ENCODE peak calls at places on chromosomes 11 and 22, in eight cellular contexts. L is IMR-90, G is adipocyte, I is mammary epithelial cell, P is small intestine, B is thoracic aorta, U is kidney, Y is lung. R is an unnamed sample. For H3K9me3, the result is how much of the 10 kb centered on the place peaks cover.

GRCh38 chr22:38777087-38777671 is 16.8 kb downstream of the DNAL4 start:
- DNase-seq in U (no peak), I (no peak), B (no peak), Y (no peak), L (no peak), G (no peak), P (no peak), R (no peak)

GRCh38 chr11:110710520-110711381 is 1.5 kb downstream of the ARHGAP20 start:
- DNase-seq in I (no peak), L (peak), G (peak), Y (peak), B (no peak), U (peak), P (no peak), R (no peak)

GRCh38 chr22:31349960-31350359 is 3.8 kb upstream of the PATZ1 start:
- DNase-seq in U (no peak), L (no peak), Y (no peak), G (no peak), B (no peak), I (no peak), P (no peak), R (no peak)

GRCh38 chr11:114392735-114393667 is 7.3 kb downstream of the C11orf71 start:
- DNase-seq in G (no peak), U (no peak), P (peak), Y (no peak), I (no peak), L (no peak), B (no peak), R (no peak)

GRCh38 chr11:128520886-128521696 is 66.3 kb downstream of the ETS1 start:
- DNase-seq in U (peak), G (peak), P (no peak), B (no peak), Y (no peak), I (no peak), L (no peak), R (no peak)

GRCh38 chr11:108966978-108967377 is 302.1 kb downstream of the DDX10 start:
- DNase-seq in P (no peak), U (no peak), L (no peak), B (no peak), G (no peak), I (no peak), Y (no peak), R (no peak)

GRCh38 chr11:102882389-102883024 is 7.7 kb upstream of the MMP12 start:
- DNase-seq in L (peak), Y (no peak), U (no peak), B (no peak), P (peak), I (peak), G (peak), R (no peak)

GRCh38 chr11:71563401-71563800 is 2.0 kb upstream of the KRTAP5-10 start:
- DNase-seq in I (peak), P (peak), U (no peak), L (peak), G (peak), B (no peak), Y (no peak), R (no peak)

GRCh38 chr11:12598330-12599256 is 75.6 kb upstream of the TEAD1 start:
- DNase-seq in B (no peak), P (no peak), U (no peak), G (no peak), I (peak), L (peak), Y (no peak), R (no peak)

GRCh38 chr22:38097557-38098409 is 12.7 kb downstream of the BAIAP2L2 start:
- DNase-seq in B (no peak), P (no peak), U (peak), G (no peak), I (no peak), L (peak), Y (no peak), R (no peak)

GRCh38 chr11:18493310-18493709 is 33.4 kb downstream of the TSG101 start:
- DNase-seq in Y (no peak), B (no peak), P (peak), U (no peak), I (no peak), G (no peak), L (no peak), R (no peak)

GRCh38 chr11:14423633-14424032 is 64.7 kb upstream of the RRAS2 start:
- DNase-seq in L (peak), P (no peak), I (no peak), U (no peak), Y (no peak), G (peak), B (no peak), R (no peak)

GRCh38 chr22:20084547-20085413 is 4.7 kb downstream of the DGCR8 start:
- DNase-seq in P (peak), L (no peak), G (peak), U (peak), B (no peak), I (no peak), Y (no peak), R (no peak)

GRCh38 chr22:21450858-21451331 is 16.3 kb upstream of the TMEM191C start:
- DNase-seq in I (no peak), L (no peak), B (no peak), P (no peak), Y (no peak), U (peak), G (no peak), R (no peak)

GRCh38 chr22:44859641-44860040 is 107.3 kb downstream of the ARHGAP8 start:
- DNase-seq in L (no peak), B (no peak), G (no peak), Y (no peak), U (peak), I (no peak), P (no peak), R (no peak)

GRCh38 chr11:65315204-65315865 is 669 bp downstream of the CDC42EP2 start:
- DNase-seq in Y (peak), G (peak), B (no peak), L (peak), I (peak), P (peak), U (peak), R (peak)

GRCh38 chr11:124608146-124608545 is 3.1 kb upstream of the PANX3 start:
- DNase-seq in U (no peak), G (no peak), Y (no peak), P (peak), I (no peak), B (no peak), L (no peak), R (no peak)

GRCh38 chr11:69122642-69123431 is 32.9 kb upstream of the SMIM38 start:
- DNase-seq in U (peak), Y (peak), I (peak), P (peak), B (peak), L (peak), G (peak), R (peak)

GRCh38 chr11:69097263-69097662 is 48.5 kb downstream of the TPCN2 start:
- DNase-seq in G (no peak), P (no peak), I (no peak), U (peak), B (no peak), L (no peak), Y (no peak), R (no peak)

GRCh38 chr22:26713823-26714449 is 56.5 kb downstream of the MIAT start:
- DNase-seq in P (no peak), I (no peak), Y (no peak), L (no peak), B (no peak), U (no peak), G (peak), R (no peak)

GRCh38 chr22:37880668-37881440 is 25.2 kb upstream of the MICALL1 start:
- DNase-seq in Y (no peak), U (peak), I (peak), G (peak), B (no peak), L (peak), P (no peak), R (no peak)

GRCh38 chr11:120207517-120207916 is 3.3 kb upstream of the OAF start:
- DNase-seq in P (no peak), U (no peak), L (no peak), Y (no peak), G (no peak), I (no peak), B (no peak), R (no peak)

GRCh38 chr22:25159028-25159427 is 40.6 kb upstream of the CRYBB3 start:
- DNase-seq in L (no peak), P (no peak), I (no peak), U (no peak), G (peak), Y (no peak), B (no peak), R (no peak)

GRCh38 chr11:3989891-3990290 is 104.7 kb upstream of the RRM1 start:
- DNase-seq in Y (no peak), I (no peak), U (no peak), G (no peak), B (no peak), P (peak), L (no peak), R (no peak)

GRCh38 chr11:129698212-129698611 is 117.4 kb upstream of the TMEM45B start:
- DNase-seq in P (no peak), I (no peak), U (no peak), G (no peak), L (no peak), B (no peak), Y (no peak), R (no peak)

DNA sequence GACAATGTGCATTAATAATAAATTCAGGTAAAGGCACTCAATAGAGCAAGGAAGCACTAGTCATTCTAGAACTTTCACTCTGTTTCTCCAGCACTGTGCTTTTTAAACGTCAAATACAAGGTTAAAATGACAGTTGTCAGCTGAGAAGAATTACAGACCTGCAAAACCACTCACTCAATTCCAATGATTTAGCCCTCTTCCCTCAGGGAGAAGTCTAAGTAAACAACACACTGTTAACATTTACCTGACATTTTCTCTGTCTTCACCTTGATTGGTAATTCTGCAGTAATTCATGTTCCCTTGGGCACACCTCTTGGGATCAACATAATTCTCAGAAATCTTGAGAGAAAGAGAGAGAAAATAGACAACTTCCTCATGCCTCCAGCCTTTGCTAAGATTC is 517.0 kb upstream of the FAT3 start:
- DNase-seq in G (no peak), L (no peak), I (no peak), U (no peak), B (no peak), Y (no peak), P (no peak), R (no peak)
- H3K9me3 ChIP-seq in G (under half), L (under half), I (under half), U (under half), B (under half), Y (under half), P (under half), R (under half)

DNA sequence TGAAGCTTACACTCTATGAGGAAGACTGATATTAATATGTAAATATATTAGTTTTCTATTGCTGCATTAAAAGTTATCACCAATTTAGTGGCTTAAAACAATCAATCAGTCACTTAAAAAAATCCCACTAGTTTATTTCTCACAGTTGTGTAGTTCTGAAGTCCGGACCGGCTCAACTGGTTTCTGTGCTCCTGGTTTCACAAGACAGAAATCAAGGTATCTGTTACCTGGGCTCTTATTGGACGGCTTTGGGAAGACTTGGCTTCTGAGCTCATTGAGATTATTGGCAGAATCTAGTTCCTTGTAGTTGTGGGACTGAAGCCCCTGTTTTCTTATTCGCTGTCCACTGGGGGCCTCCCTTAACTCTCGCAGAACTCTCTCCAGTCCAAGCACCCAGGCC is 343.0 kb downstream of the RAB38 start:
- DNase-seq in L (no peak), U (no peak), B (no peak), P (no peak), G (no peak), I (no peak), Y (no peak), R (no peak)
- H3K9me3 ChIP-seq in L (under half), U (under half), B (under half), P (under half), G (under half), I (under half), Y (under half), R (under half)

DNA sequence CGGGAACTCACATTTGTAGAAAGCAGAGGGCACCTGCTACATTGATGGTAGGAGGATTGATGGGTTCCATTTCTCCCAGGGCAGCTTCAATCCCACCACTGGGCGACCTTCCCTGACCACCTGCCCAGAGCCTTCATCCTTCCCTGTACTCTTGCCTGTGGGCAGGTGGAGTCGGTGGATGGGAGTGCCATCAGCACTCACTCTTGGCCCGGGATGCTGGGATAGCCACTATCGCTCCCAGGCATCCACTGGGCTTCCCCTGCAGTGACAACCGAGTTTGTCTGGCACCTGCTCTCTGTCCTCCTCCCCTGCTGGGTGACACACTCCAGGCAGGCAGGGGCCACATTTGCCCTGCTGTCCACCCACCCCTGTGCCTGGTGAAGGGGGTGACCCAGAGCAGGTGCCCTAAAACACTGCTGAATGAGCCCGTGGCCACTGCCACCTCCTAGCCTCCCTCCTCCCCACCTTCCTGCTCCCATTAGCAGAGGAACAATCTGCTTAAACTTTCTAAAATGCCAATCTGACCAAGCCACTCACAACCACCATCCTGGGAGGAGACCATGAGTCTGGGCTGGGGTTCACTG is 604.7 kb downstream of the TBC1D22A start:
- DNase-seq in P (no peak), G (no peak), Y (no peak), B (no peak), I (no peak), U (no peak), L (no peak), R (no peak)
- H3K9me3 ChIP-seq in P (under half), G (under half), Y (under half), B (under half), I (under half), U (under half), L (under half), R (under half)

GRCh38 chr22:49046000-49046545 is 781.6 kb downstream of the BRD1 start:
- DNase-seq in Y (no peak), B (no peak), G (no peak), L (no peak), I (no peak), U (no peak), P (no peak), R (no peak)

GRCh38 chr22:49045276-49045675 is 782.4 kb downstream of the BRD1 start:
- DNase-seq in L (no peak), I (no peak), P (no peak), Y (no peak), B (no peak), U (no peak), G (no peak), R (no peak)

GRCh38 chr22:49048591-49048990 is 779.1 kb downstream of the BRD1 start:
- DNase-seq in G (no peak), L (no peak), I (no peak), Y (no peak), P (no peak), U (no peak), B (no peak), R (no peak)

GRCh38 chr22:49047461-49047860 is 780.2 kb downstream of the BRD1 start:
- DNase-seq in L (peak), G (no peak), U (no peak), Y (no peak), I (no peak), B (no peak), P (no peak), R (no peak)

DNA sequence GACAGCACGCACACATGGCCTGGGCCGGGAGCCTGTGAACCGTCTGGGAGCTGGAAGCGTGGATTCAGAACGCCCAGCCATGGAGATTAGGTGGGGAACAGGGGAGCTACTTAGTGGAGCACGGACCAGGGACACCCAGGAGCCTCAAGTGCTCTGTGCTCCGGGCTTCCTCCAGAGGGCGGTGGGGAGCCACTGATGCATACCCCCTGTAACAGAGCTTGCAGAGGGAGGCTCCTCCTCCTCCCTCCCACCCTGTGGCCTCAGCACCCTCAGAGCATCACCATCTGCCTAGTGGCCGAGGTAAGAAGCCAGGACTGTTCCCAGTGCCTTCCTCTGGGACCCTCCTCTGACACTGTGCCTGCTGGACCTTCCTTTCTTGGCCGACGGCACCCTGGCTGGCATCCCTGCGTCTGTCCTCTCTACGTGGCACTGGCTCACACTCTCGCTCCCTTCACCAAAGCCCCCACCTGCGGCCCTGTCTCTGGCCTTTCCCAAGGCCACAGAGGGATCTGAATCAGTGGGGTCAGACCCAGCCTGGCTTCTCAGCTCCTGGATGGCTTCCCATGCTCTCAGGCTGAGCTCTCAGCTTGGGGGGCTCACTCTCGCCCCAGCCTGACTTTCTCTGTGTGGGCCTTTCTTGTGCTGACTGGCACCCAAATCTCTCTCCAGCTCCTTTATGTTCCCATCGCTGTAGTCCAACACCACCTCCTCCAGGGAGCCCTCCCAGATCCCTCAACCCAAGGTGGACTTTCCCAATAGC is 780.9 kb downstream of the BRD1 start:
- DNase-seq in B (no peak), I (no peak), U (no peak), Y (no peak), G (no peak), L (no peak), P (no peak), R (no peak)
- H3K9me3 ChIP-seq in B (under half), I (half or more), U (under half), Y (under half), G (under half), L (half or more), P (under half), R (under half)

GRCh38 chr11:99198215-99198614 is 177.5 kb downstream of the CNTN5 start:
- DNase-seq in I (no peak), L (no peak), G (no peak), B (no peak), P (peak), U (no peak), Y (no peak), R (no peak)

GRCh38 chr11:99197477-99197876 is 176.7 kb downstream of the CNTN5 start:
- DNase-seq in L (no peak), Y (no peak), P (no peak), B (no peak), I (no peak), G (no peak), U (no peak), R (no peak)

GRCh38 chr11:99200720-99201119 is 180.0 kb downstream of the CNTN5 start:
- DNase-seq in I (no peak), U (no peak), P (no peak), L (no peak), Y (no peak), B (no peak), G (no peak), R (no peak)

GRCh38 chr11:99199336-99199735 is 178.6 kb downstream of the CNTN5 start:
- DNase-seq in P (peak), B (no peak), I (no peak), U (no peak), G (no peak), L (no peak), Y (no peak), R (no peak)
- H3K9me3 ChIP-seq in P (under half), B (under half), I (under half), U (under half), G (under half), L (under half), Y (under half), R (under half)

DNA sequence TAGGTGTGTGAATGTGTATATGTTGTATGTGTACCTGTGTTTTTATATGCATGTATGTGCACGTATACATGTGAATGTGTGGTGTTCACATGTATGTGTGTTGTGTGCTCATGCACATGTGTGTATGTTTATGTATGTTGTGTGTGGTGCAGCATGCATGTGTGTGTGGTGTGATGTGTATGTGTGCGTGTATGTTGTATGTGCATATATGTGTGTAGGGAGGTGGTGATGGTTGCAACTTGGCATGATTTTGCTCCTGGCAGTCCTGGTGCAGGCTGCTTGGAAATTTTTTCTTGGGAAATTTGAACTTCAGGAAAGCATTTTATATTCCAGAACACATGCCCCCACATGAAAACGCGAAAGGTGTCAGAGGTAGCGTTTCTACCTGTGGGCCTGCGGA is 1177.8 kb downstream of the TBC1D22A start:
- DNase-seq in P (no peak), I (no peak), L (no peak), B (no peak), U (no peak), G (no peak), Y (no peak), R (no peak)
- H3K9me3 ChIP-seq in P (under half), I (under half), L (under half), B (under half), U (under half), G (under half), Y (under half), R (under half)

GRCh38 chr11:48354677-48355076 is 11.6 kb downstream of the OR4C5 start:
- DNase-seq in L (no peak), B (no peak), P (no peak), G (no peak), I (no peak), U (no peak), Y (no peak), R (no peak)

DNA sequence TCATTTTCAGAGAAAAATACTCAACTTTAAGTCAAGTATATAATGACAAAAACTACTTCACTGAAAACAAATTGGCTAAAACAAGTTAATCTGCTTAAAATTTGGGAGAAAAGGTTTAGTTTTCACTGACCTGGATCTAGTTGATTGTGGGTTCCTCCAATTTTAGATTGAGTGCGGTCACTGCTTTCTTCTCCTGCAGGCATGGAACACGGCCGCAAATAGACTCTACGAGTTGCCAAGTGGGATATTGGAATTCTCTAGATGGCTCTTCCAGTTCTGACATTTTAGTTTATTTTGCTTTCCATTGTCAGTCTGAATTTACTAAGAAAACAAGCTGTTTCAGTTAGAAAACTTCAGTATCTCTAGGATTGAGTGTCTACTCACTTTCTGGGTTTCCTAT is 12.3 kb downstream of the OR4C5 start:
- DNase-seq in G (no peak), U (no peak), P (no peak), L (no peak), B (no peak), Y (no peak), I (no peak), R (no peak)
- H3K9me3 ChIP-seq in G (under half), U (under half), P (under half), L (under half), B (under half), Y (under half), I (under half), R (under half)

R was measured in effector memory CD4-positive, alpha-beta T cell.